ENCODE peak calls at places on chromosomes 13 and 19, in ten cellular contexts. One of them, this sample, is unnamed.

GRCh38 chr19:55580628-55581144 is at the start of gene ZNF579:
- DNase-seq in Caco-2: peak; percentile 93
- DNase-seq in cardiac fibroblast: peak; percentile 93
- DNase-seq in PC-3: peak; percentile 92
- DNase-seq in esophagus squamous epithelium: no peak
- DNase-seq in DND-41: peak; percentile 91
- DNase-seq in uterus: peak; percentile 87
- DNase-seq in tibial artery: peak; percentile 90
- DNase-seq in HFF-Myc: peak; percentile 70
- DNase-seq in AG09309: peak; percentile 59
- DNase-seq in this sample: peak; percentile 85

GRCh38 chr13:32056316-32056715 is 24.7 kb downstream of the FRY start:
- DNase-seq in DND-41: no peak
- DNase-seq in uterus: no peak
- DNase-seq in Caco-2: no peak
- DNase-seq in AG09309: no peak
- DNase-seq in PC-3: peak; percentile 33
- DNase-seq in HFF-Myc: no peak
- DNase-seq in cardiac fibroblast: no peak
- DNase-seq in tibial artery: no peak
- DNase-seq in esophagus squamous epithelium: no peak
- DNase-seq in this sample: no peak

GRCh38 chr13:104314926-104315535 is 1248.8 kb upstream of the SLC10A2 start:
- DNase-seq in Caco-2: no peak
- DNase-seq in PC-3: peak; percentile 45
- DNase-seq in esophagus squamous epithelium: no peak
- DNase-seq in cardiac fibroblast: no peak
- DNase-seq in DND-41: no peak
- DNase-seq in uterus: no peak
- DNase-seq in HFF-Myc: no peak
- DNase-seq in AG09309: no peak
- DNase-seq in tibial artery: no peak
- DNase-seq in this sample: no peak

GRCh38 chr13:104171132-104171531 is 1104.9 kb upstream of the SLC10A2 start:
- DNase-seq in esophagus squamous epithelium: no peak
- DNase-seq in Caco-2: no peak
- DNase-seq in cardiac fibroblast: no peak
- DNase-seq in DND-41: no peak
- DNase-seq in PC-3: no peak
- DNase-seq in HFF-Myc: no peak
- DNase-seq in AG09309: no peak
- DNase-seq in tibial artery: no peak
- DNase-seq in uterus: no peak
- DNase-seq in this sample: no peak

GRCh38 chr19:48466571-48467325 is 2.4 kb upstream of the CYTH2 start:
- DNase-seq in DND-41: no peak
- DNase-seq in PC-3: peak; percentile 40
- DNase-seq in HFF-Myc: no peak
- DNase-seq in AG09309: peak; percentile 29
- DNase-seq in uterus: no peak
- DNase-seq in cardiac fibroblast: peak; percentile 59
- DNase-seq in Caco-2: no peak
- DNase-seq in tibial artery: no peak
- DNase-seq in esophagus squamous epithelium: no peak
- DNase-seq in this sample: no peak

GRCh38 chr13:106036870-106037269 is 498.6 kb downstream of the EFNB2 start:
- DNase-seq in PC-3: peak; percentile 5
- DNase-seq in esophagus squamous epithelium: no peak
- DNase-seq in AG09309: no peak
- DNase-seq in uterus: no peak
- DNase-seq in tibial artery: no peak
- DNase-seq in cardiac fibroblast: no peak
- DNase-seq in HFF-Myc: no peak
- DNase-seq in DND-41: no peak
- DNase-seq in Caco-2: no peak
- DNase-seq in this sample: no peak

GRCh38 chr19:46383846-46384245 is 29.5 kb downstream of the CCDC8 start:
- DNase-seq in uterus: no peak
- DNase-seq in AG09309: no peak
- DNase-seq in DND-41: no peak
- DNase-seq in cardiac fibroblast: no peak
- DNase-seq in tibial artery: no peak
- DNase-seq in HFF-Myc: no peak
- DNase-seq in esophagus squamous epithelium: no peak
- DNase-seq in Caco-2: peak; percentile 22
- DNase-seq in PC-3: no peak
- DNase-seq in this sample: no peak

GRCh38 chr13:41694902-41695301 is 237.6 kb downstream of the RGCC start:
- DNase-seq in tibial artery: peak; percentile 78
- DNase-seq in HFF-Myc: peak; percentile 86
- DNase-seq in Caco-2: no peak
- DNase-seq in esophagus squamous epithelium: no peak
- DNase-seq in DND-41: no peak
- DNase-seq in uterus: peak; percentile 76
- DNase-seq in AG09309: peak; percentile 91
- DNase-seq in PC-3: peak; percentile 87
- DNase-seq in cardiac fibroblast: peak; percentile 94
- DNase-seq in this sample: no peak

GRCh38 chr13:44484562-44485164 is 91.5 kb downstream of the TSC22D1 start:
- DNase-seq in DND-41: no peak
- DNase-seq in PC-3: no peak
- DNase-seq in cardiac fibroblast: no peak
- DNase-seq in uterus: no peak
- DNase-seq in tibial artery: no peak
- DNase-seq in Caco-2: no peak
- DNase-seq in AG09309: no peak
- DNase-seq in esophagus squamous epithelium: no peak
- DNase-seq in HFF-Myc: no peak
- DNase-seq in this sample: no peak

GRCh38 chr13:39025433-39025839 is 12.5 kb downstream of the PROSER1 start:
- DNase-seq in Caco-2: no peak
- DNase-seq in cardiac fibroblast: no peak
- DNase-seq in HFF-Myc: no peak
- DNase-seq in DND-41: no peak
- DNase-seq in PC-3: peak; percentile 10
- DNase-seq in esophagus squamous epithelium: no peak
- DNase-seq in tibial artery: no peak
- DNase-seq in AG09309: no peak
- DNase-seq in uterus: no peak
- DNase-seq in this sample: no peak

GRCh38 chr19:7942981-7943443 is 454 bp downstream of the TIMM44 start:
- DNase-seq in uterus: no peak
- DNase-seq in cardiac fibroblast: no peak
- DNase-seq in DND-41: no peak
- DNase-seq in esophagus squamous epithelium: no peak
- DNase-seq in HFF-Myc: no peak
- DNase-seq in PC-3: peak; percentile 23
- DNase-seq in AG09309: no peak
- DNase-seq in Caco-2: peak; percentile 69
- DNase-seq in tibial artery: no peak
- DNase-seq in this sample: no peak

GRCh38 chr19:44820648-44821609 is 12.0 kb downstream of the BCAM start:
- DNase-seq in esophagus squamous epithelium: no peak
- DNase-seq in HFF-Myc: no peak
- DNase-seq in uterus: peak; percentile 65
- DNase-seq in Caco-2: no peak
- DNase-seq in PC-3: no peak
- DNase-seq in AG09309: no peak
- DNase-seq in tibial artery: peak; percentile 96
- DNase-seq in cardiac fibroblast: peak; percentile 59
- DNase-seq in DND-41: no peak
- DNase-seq in this sample: no peak

GRCh38 chr19:38869160-38869835 is 8.8 kb downstream of the RINL start:
- DNase-seq in AG09309: no peak
- DNase-seq in PC-3: no peak
- DNase-seq in HFF-Myc: no peak
- DNase-seq in uterus: no peak
- DNase-seq in Caco-2: no peak
- DNase-seq in esophagus squamous epithelium: no peak
- DNase-seq in cardiac fibroblast: peak; percentile 5
- DNase-seq in tibial artery: no peak
- DNase-seq in DND-41: no peak
- DNase-seq in this sample: no peak

GRCh38 chr13:49247722-49248432 is at the start of gene CDADC1:
- DNase-seq in Caco-2: peak; percentile 98
- DNase-seq in HFF-Myc: peak; percentile 79
- DNase-seq in cardiac fibroblast: peak; percentile 96
- DNase-seq in esophagus squamous epithelium: peak; percentile 67
- DNase-seq in AG09309: peak; percentile 70
- DNase-seq in PC-3: peak; percentile 93
- DNase-seq in uterus: peak; percentile 98
- DNase-seq in tibial artery: peak; percentile 98
- DNase-seq in DND-41: peak; percentile 89
- DNase-seq in this sample: peak; percentile 74

GRCh38 chr13:86446311-86446710 is 647.1 kb upstream of the SLITRK6 start:
- DNase-seq in Caco-2: no peak
- DNase-seq in uterus: no peak
- DNase-seq in tibial artery: no peak
- DNase-seq in DND-41: no peak
- DNase-seq in cardiac fibroblast: peak; percentile 10
- DNase-seq in PC-3: peak; percentile 49
- DNase-seq in HFF-Myc: no peak
- DNase-seq in AG09309: no peak
- DNase-seq in esophagus squamous epithelium: no peak
- DNase-seq in this sample: no peak

GRCh38 chr13:86447479-86447878 is 648.3 kb upstream of the SLITRK6 start:
- DNase-seq in cardiac fibroblast: no peak
- DNase-seq in uterus: no peak
- DNase-seq in PC-3: no peak
- DNase-seq in DND-41: no peak
- DNase-seq in HFF-Myc: no peak
- DNase-seq in AG09309: no peak
- DNase-seq in Caco-2: no peak
- DNase-seq in tibial artery: no peak
- DNase-seq in esophagus squamous epithelium: no peak
- DNase-seq in this sample: no peak

DNA sequence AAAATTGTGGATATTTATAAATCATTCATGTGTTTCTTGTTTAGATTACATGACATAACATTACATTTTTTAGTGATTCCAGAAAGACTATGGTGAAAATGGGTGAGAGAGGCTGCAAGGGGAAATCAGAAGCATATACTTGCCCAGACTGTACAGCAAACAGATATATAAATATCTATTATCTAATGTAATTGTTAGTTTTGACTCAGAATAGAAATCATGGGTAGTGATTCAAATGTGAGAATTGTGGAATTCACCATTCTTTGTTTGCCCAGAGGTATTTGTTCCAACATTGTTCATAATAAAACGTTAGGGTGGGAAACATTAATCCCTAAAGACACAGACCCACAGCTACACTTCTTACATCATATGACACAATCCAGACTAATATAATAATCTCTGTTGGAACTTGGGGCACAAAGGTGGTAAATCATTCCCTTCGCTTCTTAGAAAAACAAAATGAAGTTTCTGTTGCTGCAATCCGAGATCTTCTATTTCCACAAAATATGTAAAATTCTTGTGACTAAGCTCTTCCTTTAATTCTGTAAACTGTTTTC is 646.4 kb upstream of the SLITRK6 start:
- DNase-seq in AG09309: no peak
- DNase-seq in esophagus squamous epithelium: no peak
- DNase-seq in uterus: no peak
- DNase-seq in HFF-Myc: no peak
- DNase-seq in tibial artery: no peak
- DNase-seq in Caco-2: no peak
- DNase-seq in DND-41: no peak
- DNase-seq in cardiac fibroblast: no peak
- DNase-seq in PC-3: peak; percentile 32
- DNase-seq in this sample: no peak
- H3K4me3 ChIP-seq in AG09309: no peak overlapping the region
- H3K4me3 ChIP-seq in esophagus squamous epithelium: no peak overlapping the region
- H3K4me3 ChIP-seq in uterus: no peak overlapping the region
- H3K4me3 ChIP-seq in HFF-Myc: no peak overlapping the region
- H3K4me3 ChIP-seq in tibial artery: no peak overlapping the region
- H3K4me3 ChIP-seq in Caco-2: no peak overlapping the region
- H3K4me3 ChIP-seq in DND-41: no peak overlapping the region
- H3K4me3 ChIP-seq in cardiac fibroblast: no peak overlapping the region
- H3K4me3 ChIP-seq in PC-3: no peak overlapping the region
- H3K4me3 ChIP-seq in this sample: no peak overlapping the region

DNA sequence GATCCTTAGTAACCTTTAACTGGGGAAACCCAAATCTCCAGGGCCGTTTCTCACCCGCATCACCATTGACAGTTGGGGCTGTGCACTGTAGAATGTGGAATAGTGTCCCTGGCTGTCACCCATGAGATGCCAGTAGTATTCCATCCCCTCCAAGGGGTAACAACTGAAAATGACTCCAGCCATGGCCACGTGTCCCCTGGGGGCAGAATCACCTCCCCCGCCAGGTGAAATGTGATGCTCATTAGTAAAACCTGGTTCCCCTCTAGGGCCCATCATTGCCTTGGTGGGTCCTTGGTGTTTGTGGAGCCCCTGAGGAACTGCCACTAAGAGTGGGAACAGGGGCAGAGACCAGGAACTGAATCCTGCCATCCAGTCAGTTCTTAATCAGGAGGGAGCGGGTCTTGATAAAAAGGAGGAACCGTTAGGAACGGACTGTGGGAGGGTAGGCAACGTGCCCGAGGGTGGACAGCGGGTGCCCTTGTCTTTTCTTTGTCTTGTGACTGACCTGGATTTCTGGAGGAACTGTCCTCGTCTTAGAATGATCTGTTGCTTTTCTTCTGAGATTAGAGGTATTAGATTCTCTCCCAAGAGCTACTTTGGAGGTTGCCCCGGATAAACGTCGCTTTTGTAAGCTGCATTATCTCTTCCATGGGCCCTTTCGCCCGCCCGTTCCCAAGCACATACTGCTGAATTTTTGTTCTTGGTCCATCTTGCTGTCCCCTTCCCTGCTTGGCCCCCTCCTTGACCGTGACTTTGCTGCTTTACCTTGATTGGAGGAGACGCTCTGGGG is 3.5 kb downstream of the MYO9B start:
- DNase-seq in esophagus squamous epithelium: no peak
- DNase-seq in Caco-2: no peak
- DNase-seq in DND-41: no peak
- DNase-seq in HFF-Myc: no peak
- DNase-seq in cardiac fibroblast: peak; percentile 39
- DNase-seq in uterus: no peak
- DNase-seq in tibial artery: no peak
- DNase-seq in AG09309: no peak
- DNase-seq in PC-3: no peak
- DNase-seq in this sample: no peak
- H3K4me3 ChIP-seq in esophagus squamous epithelium: peak overlapping the region; percentile 11
- H3K4me3 ChIP-seq in Caco-2: no peak overlapping the region
- H3K4me3 ChIP-seq in DND-41: no peak overlapping the region
- H3K4me3 ChIP-seq in HFF-Myc: peak overlapping the region; percentile 37
- H3K4me3 ChIP-seq in cardiac fibroblast: peak overlapping the region; percentile 65
- H3K4me3 ChIP-seq in uterus: peak overlapping the region; percentile 33
- H3K4me3 ChIP-seq in tibial artery: peak overlapping the region; percentile 55
- H3K4me3 ChIP-seq in AG09309: peak overlapping the region; percentile 68
- H3K4me3 ChIP-seq in PC-3: peak overlapping the region; percentile 69
- H3K4me3 ChIP-seq in this sample: no peak overlapping the region

GRCh38 chr19:53801257-53801656 is 22.9 kb downstream of the NLRP12 start:
- DNase-seq in cardiac fibroblast: no peak
- DNase-seq in uterus: no peak
- DNase-seq in DND-41: no peak
- DNase-seq in tibial artery: no peak
- DNase-seq in HFF-Myc: no peak
- DNase-seq in AG09309: no peak
- DNase-seq in Caco-2: no peak
- DNase-seq in PC-3: no peak
- DNase-seq in esophagus squamous epithelium: no peak
- DNase-seq in this sample: no peak
- H3K4me3 ChIP-seq in cardiac fibroblast: no peak overlapping the region
- H3K4me3 ChIP-seq in uterus: no peak overlapping the region
- H3K4me3 ChIP-seq in DND-41: no peak overlapping the region
- H3K4me3 ChIP-seq in tibial artery: no peak overlapping the region
- H3K4me3 ChIP-seq in HFF-Myc: no peak overlapping the region
- H3K4me3 ChIP-seq in AG09309: no peak overlapping the region
- H3K4me3 ChIP-seq in Caco-2: no peak overlapping the region
- H3K4me3 ChIP-seq in PC-3: no peak overlapping the region
- H3K4me3 ChIP-seq in esophagus squamous epithelium: no peak overlapping the region
- H3K4me3 ChIP-seq in this sample: no peak overlapping the region

GRCh38 chr13:75452564-75452963 is 29.4 kb downstream of the TBC1D4 start:
- DNase-seq in PC-3: no peak
- DNase-seq in Caco-2: no peak
- DNase-seq in DND-41: no peak
- DNase-seq in tibial artery: no peak
- DNase-seq in cardiac fibroblast: peak; percentile 36
- DNase-seq in HFF-Myc: no peak
- DNase-seq in AG09309: no peak
- DNase-seq in uterus: no peak
- DNase-seq in esophagus squamous epithelium: no peak
- DNase-seq in this sample: no peak
- H3K4me3 ChIP-seq in PC-3: no peak overlapping the region
- H3K4me3 ChIP-seq in Caco-2: no peak overlapping the region
- H3K4me3 ChIP-seq in DND-41: no peak overlapping the region
- H3K4me3 ChIP-seq in tibial artery: no peak overlapping the region
- H3K4me3 ChIP-seq in cardiac fibroblast: no peak overlapping the region
- H3K4me3 ChIP-seq in HFF-Myc: no peak overlapping the region
- H3K4me3 ChIP-seq in AG09309: no peak overlapping the region
- H3K4me3 ChIP-seq in uterus: no peak overlapping the region
- H3K4me3 ChIP-seq in esophagus squamous epithelium: no peak overlapping the region
- H3K4me3 ChIP-seq in this sample: no peak overlapping the region

This sample was measured in Jurkat, Clone E6-1.